ENCODE peak calls at places on chromosomes 6 and 20, in six cellular contexts. O is caudate nucleus; Y is CD8-positive, alpha-beta T cell; Z is ecto neural progenitor cell; X is NCI-H1694 treated with DMSO at 0.1 percent for 48 hours; U is right cardiac atrium. T is an unnamed sample.

GRCh38 chr20:63977392-63978276 is 1.8 kb downstream of the SAMD10 start:
- DNase-seq in Y (peak), O (no peak), U (no peak), X (no peak), Z (no peak), T (no peak)

GRCh38 chr20:41407617-41408016 is 41.0 kb upstream of the EMILIN3 start:
- DNase-seq in Z (no peak), U (no peak), Y (no peak), X (no peak), O (no peak), T (no peak)

GRCh38 chr20:38094373-38094775 is 60.8 kb downstream of the RPRD1B start:
- DNase-seq in O (no peak), X (peak), Z (no peak), U (peak), Y (no peak), T (no peak)

GRCh38 chr6:5851261-5851757 is 155.4 kb downstream of the NRN1 start:
- DNase-seq in X (no peak), Y (peak), U (peak), Z (peak), O (peak), T (no peak)

GRCh38 chr6:153145591-153145990 is 14.5 kb upstream of the RGS17 start:
- DNase-seq in Z (no peak), Y (no peak), O (no peak), U (no peak), X (no peak), T (no peak)

GRCh38 chr6:139852484-139853140 is 478.2 kb upstream of the CITED2 start:
- DNase-seq in X (no peak), Z (no peak), U (no peak), O (no peak), Y (no peak), T (no peak)

GRCh38 chr6:53679446-53679933 is 13.9 kb upstream of the KLHL31 start:
- DNase-seq in O (no peak), X (no peak), Z (no peak), Y (no peak), U (no peak), T (no peak)

GRCh38 chr6:43247115-43247999 is 4.1 kb downstream of the TTBK1 start:
- DNase-seq in X (peak), U (peak), O (peak), Z (peak), Y (peak), T (no peak)

GRCh38 chr6:35396991-35397390 is 54.6 kb downstream of the PPARD start:
- DNase-seq in Z (no peak), U (no peak), Y (no peak), X (no peak), O (no peak), T (no peak)

GRCh38 chr6:17120019-17120418 is 18.2 kb downstream of the STMND1 start:
- DNase-seq in Z (no peak), X (no peak), U (no peak), Y (no peak), O (no peak), T (no peak)

GRCh38 chr20:48463916-48464315 is 363.9 kb downstream of the PREX1 start:
- DNase-seq in U (no peak), Z (no peak), O (no peak), X (no peak), Y (no peak), T (no peak)

GRCh38 chr6:27892596-27893058 is 19.6 kb downstream of the OR2B2 start:
- DNase-seq in Z (no peak), Y (no peak), U (no peak), O (no peak), X (no peak), T (no peak)

T was measured in GDM1.